ENCODE peak calls at places on chromosomes 16 and 17, in eight cellular contexts. V, A, H, U, C, B, M and X are unnamed samples.

GRCh38 chr17:4516740-4517139 is 18.1 kb downstream of the SPNS2 start:
- DNase-seq in U (no peak), C (no peak), H (no peak), V (no peak), M (no peak), B (no peak), A (no peak), X (no peak)

GRCh38 chr16:53745126-53745525 is 41.2 kb downstream of the FTO start:
- DNase-seq in C (no peak), U (no peak), B (no peak), M (no peak), V (no peak), H (no peak), A (no peak), X (no peak)

GRCh38 chr16:31700200-31700529 is 172.5 kb downstream of the AHSP start:
- DNase-seq in A (no peak), V (no peak), B (no peak), M (peak; percentile 86), C (no peak), U (no peak), H (no peak), X (peak; percentile 82)

GRCh38 chr16:4924593-4925378 is 12.2 kb downstream of the PPL start:
- DNase-seq in A (no peak), C (no peak), M (peak; percentile 90), B (peak; percentile 95), H (peak; percentile 82), U (no peak), V (peak; percentile 42), X (no peak)

GRCh38 chr16:2008009-2008526 is 1.6 kb downstream of the ZNF598 start:
- DNase-seq in M (peak; percentile 76), V (no peak), A (no peak), C (no peak), B (peak; percentile 66), H (no peak), U (no peak), X (no peak)

GRCh38 chr17:68396226-68396780 is 61.0 kb downstream of the WIPI1 start:
- DNase-seq in B (no peak), U (no peak), M (no peak), A (no peak), V (no peak), C (no peak), H (no peak), X (no peak)

GRCh38 chr17:28381141-28381825 is 9.8 kb downstream of the SARM1 start:
- DNase-seq in C (no peak), B (peak; percentile 60), H (peak; percentile 56), A (peak; percentile 74), U (peak; percentile 54), M (peak; percentile 87), V (peak; percentile 89), X (no peak)

GRCh38 chr16:68257906-68258800 is 6.2 kb upstream of the SLC7A6 start:
- DNase-seq in V (no peak), A (no peak), B (peak; percentile 48), U (no peak), H (peak; percentile 87), M (no peak), C (peak; percentile 85), X (no peak)

GRCh38 chr17:76755285-76755684 is 17.4 kb downstream of the MFSD11 start:
- DNase-seq in A (no peak), B (no peak), V (no peak), C (no peak), M (no peak), U (no peak), H (no peak), X (no peak)

GRCh38 chr16:9378876-9379275 is 287.4 kb downstream of the HAPSTR1 start:
- DNase-seq in A (peak; percentile 24), C (no peak), V (no peak), U (no peak), H (no peak), B (peak; percentile 29), M (no peak), X (no peak)

GRCh38 chr17:67503184-67503583 is 126.1 kb downstream of the PITPNC1 start:
- DNase-seq in C (no peak), U (no peak), B (peak; percentile 57), A (no peak), M (no peak), V (no peak), H (no peak), X (peak; percentile 95)

GRCh38 chr16:55057866-55058265 is 127.2 kb downstream of the IRX5 start:
- DNase-seq in V (no peak), M (no peak), H (no peak), B (no peak), U (no peak), C (no peak), A (no peak), X (no peak)

GRCh38 chr17:82935944-82936767 is 96.3 kb upstream of the ZNF750 start:
- DNase-seq in A (no peak), B (no peak), M (peak; percentile 13), U (no peak), V (peak; percentile 63), H (no peak), C (peak; percentile 47), X (no peak)

GRCh38 chr17:48429638-48430586 is at the start of gene SKAP1:
- DNase-seq in V (peak; percentile 43), B (peak; percentile 59), H (peak; percentile 13), M (peak; percentile 81), U (no peak), A (no peak), C (no peak), X (no peak)

GRCh38 chr16:11087691-11088431 is 143.5 kb downstream of the CLEC16A start:
- DNase-seq in V (no peak), B (no peak), H (no peak), M (no peak), A (no peak), C (no peak), U (no peak), X (no peak)

GRCh38 chr16:56814537-56815432 is 50.2 kb upstream of the SLC12A3 start:
- DNase-seq in B (no peak), A (no peak), U (no peak), V (peak; percentile 44), C (no peak), H (no peak), M (no peak), X (no peak)

GRCh38 chr17:28759296-28759865 is 15.6 kb downstream of the TRAF4 start:
- DNase-seq in A (no peak), C (no peak), M (no peak), B (no peak), V (no peak), U (no peak), H (no peak), X (no peak)

GRCh38 chr17:51298508-51299371 is 38.4 kb downstream of the UTP18 start:
- DNase-seq in U (no peak), C (no peak), B (peak; percentile 38), H (peak; percentile 65), A (peak; percentile 23), M (no peak), V (peak; percentile 67), X (peak; percentile 51)

GRCh38 chr16:49457196-49457595 is 83.6 kb downstream of the C16orf78 start:
- DNase-seq in C (peak; percentile 33), A (no peak), M (no peak), U (no peak), V (no peak), H (no peak), B (no peak), X (no peak)

GRCh38 chr17:7745748-7746470 is 28.4 kb downstream of the DNAH2 start:
- DNase-seq in M (no peak), B (peak; percentile 50), A (peak; percentile 30), C (peak; percentile 76), U (no peak), H (peak; percentile 82), V (no peak), X (peak; percentile 73)

GRCh38 chr17:29461807-29462206 is 71.6 kb downstream of the TAOK1 start:
- DNase-seq in H (no peak), B (no peak), U (no peak), A (no peak), V (no peak), C (no peak), M (no peak), X (no peak)

GRCh38 chr17:78535285-78536197 is 41.7 kb downstream of the DNAH17 start:
- DNase-seq in B (peak; percentile 53), H (no peak), V (no peak), C (no peak), A (no peak), M (no peak), U (no peak), X (no peak)

GRCh38 chr16:54424043-54424451 is 137.5 kb upstream of the IRX3 start:
- DNase-seq in C (no peak), M (no peak), U (no peak), B (no peak), H (no peak), A (no peak), V (no peak), X (no peak)

GRCh38 chr16:62067182-62067581 is 30.9 kb upstream of the CDH8 start:
- DNase-seq in B (no peak), M (no peak), U (no peak), C (no peak), V (no peak), A (no peak), H (no peak), X (no peak)

GRCh38 chr16:62066747-62067146 is 30.5 kb upstream of the CDH8 start:
- DNase-seq in H (no peak), V (no peak), A (no peak), C (no peak), U (no peak), B (no peak), M (peak; percentile 19), X (no peak)

GRCh38 chr16:62064173-62064572 is 27.9 kb upstream of the CDH8 start:
- DNase-seq in B (no peak), M (no peak), A (no peak), H (no peak), U (no peak), V (no peak), C (no peak), X (no peak)

GRCh38 chr16:62067981-62068380 is 31.7 kb upstream of the CDH8 start:
- DNase-seq in A (no peak), U (no peak), H (no peak), B (no peak), M (no peak), C (no peak), V (no peak), X (no peak)

GRCh38 chr16:62068747-62069146 is 32.5 kb upstream of the CDH8 start:
- DNase-seq in V (peak; percentile 24), U (no peak), H (no peak), B (no peak), A (no peak), C (no peak), M (no peak), X (no peak)
- TF ChIP-seq CTCF in V (peak; percentile 47), U (peak; percentile 23), H (peak; percentile 7), B (peak; percentile 14), A (peak; percentile 29), C (no peak), M (no peak), X (no peak)

GRCh38 chr17:32774286-32775084 is 102.4 kb downstream of the MYO1D start:
- DNase-seq in U (no peak), V (no peak), A (no peak), B (no peak), C (no peak), H (no peak), M (no peak), X (no peak)
- TF ChIP-seq CTCF in U (no peak), V (no peak), A (no peak), B (no peak), C (no peak), H (no peak), M (no peak), X (no peak)

GRCh38 chr17:69677130-69677529 is 262.6 kb downstream of the MAP2K6 start:
- DNase-seq in M (no peak), H (no peak), B (no peak), A (no peak), C (no peak), V (no peak), U (no peak), X (no peak)
- TF ChIP-seq CTCF in M (no peak), H (peak; percentile 27), B (no peak), A (no peak), C (no peak), V (no peak), U (no peak), X (no peak)

GRCh38 chr17:39527220-39527813 is 66.0 kb downstream of the CDK12 start:
- DNase-seq in H (no peak), U (no peak), V (peak; percentile 39), A (peak; percentile 35), C (no peak), M (no peak), B (peak; percentile 72), X (peak; percentile 12)
- TF ChIP-seq CTCF in H (peak; percentile 39), U (peak; percentile 58), V (peak; percentile 64), A (no peak), C (no peak), M (peak; percentile 43), B (peak; percentile 97), X (peak; percentile 62)